ENCODE peak calls at places on chromosomes 4 and X, in four cellular contexts. D is right lobe of liver, O is testis, V is pancreas. J is an unnamed sample. For H3K4me1 and H3K36me3, the result is how much of the 10 kb centered on the place peaks cover.

GRCh38 chrX:43505759-43506158 is 150.3 kb upstream of the MAOA start:
- DNase-seq in D (no peak), O (no peak), V (no peak), J (no peak)

GRCh38 chr4:60450054-60450453 is 750.1 kb upstream of the ADGRL3 start:
- DNase-seq in D (no peak), O (no peak), V (no peak), J (no peak)

GRCh38 chr4:182803235-182803634 is 114.0 kb downstream of the DCTD start:
- DNase-seq in D (no peak), O (no peak), V (no peak), J (no peak)

GRCh38 chr4:26000274-26000950 is 86.4 kb downstream of the SMIM20 start:
- DNase-seq in D (no peak), O (no peak), V (no peak), J (no peak)

GRCh38 chr4:169115897-169116254 is 105.8 kb upstream of the CBR4 start:
- DNase-seq in D (no peak), O (no peak), V (peak), J (no peak)

GRCh38 chrX:41923257-41923924 is at the start of gene CASK:
- DNase-seq in D (peak), O (peak), V (peak), J (peak)

GRCh38 chr4:38344929-38345328 is 319.1 kb upstream of the KLF3 start:
- DNase-seq in D (no peak), O (no peak), V (no peak), J (no peak)

GRCh38 chr4:128854433-128854832 is 44.9 kb downstream of the JADE1 start:
- DNase-seq in D (no peak), O (no peak), V (no peak), J (no peak)

GRCh38 chr4:39664828-39665731 is 26.4 kb upstream of the SMIM14 start:
- DNase-seq in D (no peak), O (no peak), V (no peak), J (no peak)

GRCh38 chrX:116272881-116273280 is 102.3 kb downstream of the AGTR2 start:
- DNase-seq in D (no peak), O (no peak), V (no peak), J (no peak)

GRCh38 chr4:127708985-127709384 is 21.2 kb upstream of the SLC25A31 start:
- DNase-seq in D (no peak), O (peak), V (peak), J (no peak)

GRCh38 chr4:47703964-47704363 is 133.9 kb downstream of the CORIN start:
- DNase-seq in D (no peak), O (no peak), V (no peak), J (no peak)

GRCh38 chr4:184664445-184665210 is 15.1 kb downstream of the PRIMPOL start:
- DNase-seq in D (no peak), O (no peak), V (no peak), J (no peak)

GRCh38 chr4:11542952-11543351 is 114.3 kb upstream of the HS3ST1 start:
- DNase-seq in D (no peak), O (no peak), V (no peak), J (no peak)

GRCh38 chr4:173414456-173414855 is 15.5 kb upstream of the SCRG1 start:
- DNase-seq in D (no peak), O (no peak), V (no peak), J (no peak)

GRCh38 chrX:7090506-7091095 is 56.9 kb upstream of the STS start:
- DNase-seq in D (peak), O (no peak), V (no peak), J (no peak)

GRCh38 chrX:124634363-124634762 is 288.0 kb downstream of the SH2D1A start:
- DNase-seq in D (no peak), O (no peak), V (no peak), J (no peak)

GRCh38 chr4:54234497-54235205 is 5.6 kb downstream of the PDGFRA start:
- DNase-seq in D (no peak), O (no peak), V (no peak), J (no peak)

GRCh38 chr4:74375824-74376426 is 11.0 kb downstream of the EREG start:
- DNase-seq in D (no peak), O (no peak), V (no peak), J (no peak)

GRCh38 chr4:118743867-118744266 is 58.7 kb downstream of the METTL14 start:
- DNase-seq in D (no peak), O (no peak), V (no peak), J (no peak)

GRCh38 chrX:153611298-153612095 is 12.6 kb upstream of the CCNQ start:
- DNase-seq in D (no peak), O (no peak), V (no peak), J (no peak)

DNA sequence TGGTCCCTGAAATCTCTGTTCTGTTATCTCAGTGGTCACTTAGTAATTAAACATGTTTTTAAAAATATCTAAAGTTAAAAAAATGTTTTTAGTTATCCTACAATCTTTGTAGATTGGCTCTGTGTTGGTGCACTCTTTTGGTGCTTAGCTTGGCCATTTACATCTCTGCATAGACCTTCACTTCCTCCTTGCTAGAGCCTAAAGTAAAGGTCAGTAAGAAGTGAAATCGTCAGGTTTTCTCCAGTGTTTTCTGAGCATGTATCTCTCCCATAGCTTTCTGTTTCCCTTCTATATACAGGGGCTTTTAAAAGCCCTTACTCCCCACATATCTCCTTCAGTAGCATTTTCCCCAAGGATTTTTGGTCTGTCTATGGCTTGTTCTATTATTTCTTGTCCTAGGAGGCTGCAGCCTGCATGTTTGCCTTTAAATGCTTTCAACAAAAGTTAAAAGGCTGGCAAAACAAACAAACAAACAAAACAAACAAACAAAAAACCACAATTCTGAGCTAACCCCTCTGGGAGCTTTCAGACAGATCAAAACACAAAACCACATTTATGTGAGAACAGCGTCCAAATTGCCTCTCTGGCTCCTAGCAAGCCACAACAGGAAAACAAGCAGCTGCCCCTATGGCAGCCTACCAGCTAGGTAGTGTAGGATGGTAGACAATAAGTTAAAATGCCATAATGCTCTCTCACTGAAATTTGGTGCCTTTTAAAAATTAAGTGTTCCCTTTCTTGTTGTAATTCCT is 27.3 kb upstream of the GPRASP2 start:
- DNase-seq in D (no peak), O (no peak), V (no peak), J (no peak)
- H3K4me1 ChIP-seq in D (under half), O (under half), V (under half), J (under half)

DNA sequence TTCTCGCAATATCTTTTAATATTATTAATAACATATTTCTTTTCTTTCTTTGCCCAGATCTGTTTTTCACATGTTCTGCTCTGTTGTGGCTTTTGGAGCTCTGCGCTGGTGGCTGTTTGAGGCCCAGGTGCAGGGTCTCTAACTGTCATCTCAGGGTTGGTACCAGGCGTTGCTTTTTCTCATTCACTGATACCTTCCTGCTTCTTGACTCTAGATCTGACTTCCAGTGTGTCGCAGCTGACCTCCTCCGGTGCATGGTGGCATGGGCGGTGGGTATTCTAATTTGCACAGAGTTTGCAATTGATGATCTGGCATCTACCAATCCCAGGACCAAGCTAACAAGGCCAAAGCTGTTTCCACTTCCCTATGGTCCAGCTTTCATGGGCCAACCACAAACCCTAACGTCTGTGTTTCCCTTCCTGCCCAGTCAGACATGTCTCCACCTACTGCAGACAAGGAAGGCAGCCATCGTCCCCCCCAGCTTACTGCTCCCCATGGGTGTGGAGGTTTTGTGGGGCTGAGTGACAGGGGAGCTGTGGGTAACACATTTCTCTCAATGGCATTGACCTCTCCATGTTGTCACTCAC is 25.2 kb downstream of the LETM1 start:
- DNase-seq in D (no peak), O (no peak), V (no peak), J (no peak)
- H3K36me3 ChIP-seq in D (under half), O (under half), V (under half), J (half or more)

GRCh38 chrX:109845996-109846395 is 112.9 kb upstream of the ACSL4 start:
- DNase-seq in D (no peak), O (no peak), V (no peak), J (no peak)

GRCh38 chrX:109841257-109841656 is 108.2 kb upstream of the ACSL4 start:
- DNase-seq in D (no peak), O (no peak), V (no peak), J (no peak)

GRCh38 chrX:109841869-109842579 is 109.0 kb upstream of the ACSL4 start:
- DNase-seq in D (no peak), O (no peak), V (no peak), J (no peak)

GRCh38 chrX:109842611-109843010 is 109.6 kb upstream of the ACSL4 start:
- DNase-seq in D (no peak), O (no peak), V (no peak), J (no peak)

DNA sequence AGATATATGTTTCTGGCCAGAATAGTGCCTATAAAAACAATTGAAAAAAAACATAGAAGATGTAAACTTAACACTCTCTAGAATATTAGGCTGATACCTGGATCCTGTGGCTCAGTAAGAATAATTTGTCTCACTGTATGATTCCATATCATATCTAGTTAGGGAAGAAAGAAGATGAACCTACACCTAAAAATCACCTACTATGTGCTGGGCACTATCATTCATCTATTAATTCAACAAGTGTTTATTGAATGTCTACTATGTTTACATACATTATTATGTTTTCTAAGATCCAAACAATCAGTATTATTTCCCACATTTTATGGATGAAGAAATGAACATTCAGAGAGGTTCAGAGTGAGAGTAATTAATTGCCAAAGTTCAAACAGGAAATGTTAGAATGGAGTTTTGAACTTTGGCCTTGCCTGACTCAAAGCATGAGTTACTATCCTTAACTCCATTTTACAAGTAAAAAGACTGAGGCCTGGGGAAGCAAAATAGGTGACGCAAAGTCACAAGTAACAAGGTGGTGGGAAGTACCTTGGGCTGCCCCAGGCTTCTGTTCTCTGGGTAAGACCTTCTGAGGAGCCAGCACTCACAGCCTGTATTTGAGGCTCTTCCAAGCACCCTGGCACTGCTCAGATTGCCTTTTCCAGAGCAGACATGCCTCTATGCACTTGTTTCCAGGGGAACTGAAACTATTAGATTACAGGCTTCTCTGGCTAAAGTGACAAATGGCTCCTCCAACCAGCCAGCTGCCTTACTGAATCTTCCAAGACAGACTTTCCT is 111.1 kb upstream of the ACSL4 start:
- DNase-seq in D (no peak), O (no peak), V (no peak), J (no peak)
- H3K4me1 ChIP-seq in D (under half), O (under half), V (under half), J (under half)

DNA sequence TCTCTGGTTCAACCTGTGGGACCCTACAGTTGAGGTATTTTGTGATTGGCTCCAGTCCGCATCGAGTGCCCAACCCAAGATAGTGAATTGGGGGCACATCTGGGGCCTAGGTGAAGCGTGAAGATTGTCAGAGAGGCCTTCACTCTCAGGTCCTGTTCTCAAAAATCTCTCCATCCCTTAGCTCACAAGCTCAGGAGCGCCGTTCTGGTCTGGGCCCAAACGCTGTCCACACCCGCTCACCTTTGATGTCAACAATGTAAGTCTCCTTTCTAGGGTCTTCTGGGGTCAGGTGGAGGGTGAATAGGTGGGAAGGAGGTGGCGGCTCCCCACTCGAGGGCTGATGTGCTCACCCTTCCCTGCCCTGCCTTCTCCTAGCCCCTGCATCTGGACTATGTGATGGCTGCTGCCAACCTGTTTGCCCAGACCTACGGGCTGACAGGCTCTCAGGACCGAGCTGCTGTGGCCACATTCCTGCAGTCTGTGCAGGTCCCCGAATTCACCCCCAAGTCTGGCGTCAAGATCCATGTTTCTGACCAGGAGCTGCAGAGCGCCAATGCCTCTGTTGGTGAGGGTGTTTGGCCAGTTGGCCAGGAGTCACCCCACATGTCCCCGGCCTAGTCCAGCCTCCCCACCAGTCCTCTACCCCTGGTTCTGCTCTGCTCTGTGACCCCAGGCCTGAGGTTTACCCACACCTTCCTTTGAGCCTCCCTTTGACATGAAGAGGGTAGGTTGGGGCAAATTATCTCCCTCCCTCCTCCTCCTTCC is 7.6 kb upstream of the CDK16 start:
- DNase-seq in D (no peak), O (no peak), V (no peak), J (no peak)
- H3K36me3 ChIP-seq in D (under half), O (under half), V (half or more), J (half or more)

DNA sequence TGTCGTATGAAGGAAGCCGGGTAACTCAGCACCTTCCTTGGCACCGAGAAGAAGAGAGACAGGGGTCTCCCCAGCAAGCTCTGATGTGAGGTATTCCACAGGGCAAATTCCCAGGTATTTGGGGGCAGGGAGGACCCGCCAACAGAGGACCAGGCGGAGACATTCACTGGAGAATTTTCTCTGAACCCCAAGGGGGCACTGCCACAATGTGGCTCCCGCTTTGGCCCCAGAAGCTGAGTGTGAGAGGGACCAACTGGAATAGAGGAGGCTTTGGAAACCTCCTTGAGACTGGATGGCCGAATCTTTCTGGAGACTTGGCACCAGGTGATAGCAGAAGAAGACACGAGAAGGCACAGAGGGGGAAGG is 735 bp upstream of the GABRE start:
- DNase-seq in D (no peak), O (no peak), V (no peak), J (no peak)
- H3K4me1 ChIP-seq in D (under half), O (under half), V (under half), J (under half)

GRCh38 chrX:68840256-68840655 is 11.4 kb downstream of the EFNB1 start:
- DNase-seq in D (no peak), O (no peak), V (no peak), J (no peak)

GRCh38 chrX:68842781-68843581 is 14.2 kb downstream of the EFNB1 start:
- DNase-seq in D (peak), O (no peak), V (no peak), J (no peak)

GRCh38 chrX:68843992-68844391 is 15.2 kb downstream of the EFNB1 start:
- DNase-seq in D (no peak), O (no peak), V (no peak), J (no peak)

GRCh38 chrX:68841251-68842049 is 12.6 kb downstream of the EFNB1 start:
- DNase-seq in D (peak), O (no peak), V (peak), J (no peak)

DNA sequence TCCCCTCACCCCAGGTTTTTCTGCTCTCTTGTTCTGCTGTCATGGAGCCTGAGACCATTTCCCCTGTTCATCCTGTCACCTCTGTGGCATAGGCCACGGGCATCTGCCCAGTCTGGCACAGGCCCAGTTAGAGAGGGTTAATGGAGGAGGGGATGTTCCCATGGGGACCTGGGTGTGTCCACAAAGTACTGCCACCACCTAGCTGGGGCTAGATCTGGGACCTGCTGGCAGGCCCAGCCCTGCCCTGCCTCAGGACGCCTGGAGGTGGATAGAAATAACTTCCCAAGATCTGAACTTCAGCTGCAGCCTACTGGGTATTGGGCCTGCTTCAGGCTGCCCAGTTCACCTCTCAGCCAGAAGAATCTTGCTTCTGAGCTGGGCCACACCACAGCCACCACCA is 13.5 kb downstream of the EFNB1 start:
- DNase-seq in D (peak), O (no peak), V (no peak), J (no peak)
- H3K36me3 ChIP-seq in D (under half), O (under half), V (under half), J (under half)

J was measured in CD4-positive, CD25-positive, alpha-beta regulatory T cell.